ENCODE peak calls at places on chromosomes 4 and X, in six cellular contexts. P, U, K, L, Z and A are unnamed samples.

GRCh38 chrX:133435544-133436124 is 20.3 kb upstream of the GPC4 start:
- DNase-seq in P (no peak), L (no peak), U (no peak), K (no peak), Z (no peak), A (no peak)

GRCh38 chrX:39905475-39905889 is 192.3 kb downstream of the BCOR start:
- DNase-seq in L (peak; percentile 19), U (peak; percentile 30), K (no peak), Z (peak; percentile 27), P (no peak), A (no peak)

GRCh38 chr4:67014592-67014991 is 530.7 kb downstream of the CENPC start:
- DNase-seq in U (no peak), L (no peak), P (no peak), Z (no peak), K (no peak), A (no peak)

GRCh38 chr4:76059750-76060149 is 14.8 kb upstream of the ART3 start:
- DNase-seq in K (no peak), Z (no peak), P (no peak), U (no peak), L (peak; percentile 27), A (no peak)

GRCh38 chr4:14856076-14856926 is 146.0 kb upstream of the CPEB2 start:
- DNase-seq in U (peak; percentile 100), Z (no peak), K (peak; percentile 59), L (peak; percentile 100), P (peak; percentile 97), A (peak; percentile 85)

GRCh38 chr4:53307210-53307609 is 58.7 kb downstream of the SCFD2 start:
- DNase-seq in L (no peak), P (no peak), Z (no peak), U (no peak), K (no peak), A (no peak)

GRCh38 chrX:43349363-43349762 is 306.7 kb upstream of the MAOA start:
- DNase-seq in Z (peak; percentile 44), K (peak; percentile 14), P (no peak), L (peak; percentile 19), U (no peak), A (peak; percentile 8)

GRCh38 chrX:134948333-134949241 is 42.2 kb upstream of the SMIM10 start:
- DNase-seq in U (peak; percentile 87), L (peak; percentile 88), Z (no peak), P (no peak), K (no peak), A (no peak)

GRCh38 chrX:21811832-21812231 is 27.6 kb upstream of the MBTPS2 start:
- DNase-seq in U (no peak), Z (no peak), K (no peak), L (no peak), P (no peak), A (no peak)

GRCh38 chr4:3486556-3487270 is 23.6 kb downstream of the DOK7 start:
- DNase-seq in U (no peak), K (no peak), L (no peak), P (no peak), Z (no peak), A (no peak)

GRCh38 chr4:44678094-44679023 is at the start of gene GUF1:
- DNase-seq in Z (peak; percentile 89), U (peak; percentile 90), P (peak; percentile 75), L (peak; percentile 86), K (peak; percentile 89), A (peak; percentile 49)

GRCh38 chrX:138287200-138287865 is 424.2 kb downstream of the FGF13 start:
- DNase-seq in Z (no peak), L (no peak), P (no peak), K (no peak), U (no peak), A (no peak)

GRCh38 chr4:20984011-20984836 is 284.0 kb downstream of the PACRGL start:
- DNase-seq in K (no peak), U (no peak), P (no peak), Z (no peak), L (no peak), A (no peak)

GRCh38 chr4:80900908-80901307 is 129.6 kb upstream of the BMP3 start:
- DNase-seq in Z (no peak), U (no peak), P (no peak), L (no peak), K (no peak), A (no peak)

GRCh38 chr4:19831644-19832285 is 419.9 kb upstream of the SLIT2 start:
- DNase-seq in U (peak; percentile 71), L (peak; percentile 86), K (no peak), Z (no peak), P (no peak), A (no peak)

GRCh38 chrX:18617351-18617750 is 54.6 kb downstream of the RS1 start:
- DNase-seq in Z (peak; percentile 13), L (peak; percentile 76), U (peak; percentile 83), K (no peak), P (peak; percentile 10), A (no peak)

GRCh38 chrX:10939384-10939783 is 171.7 kb upstream of the HCCS start:
- DNase-seq in U (peak; percentile 37), K (no peak), L (peak; percentile 16), Z (no peak), P (no peak), A (no peak)

GRCh38 chr4:8009710-8010534 is 70.3 kb upstream of the AFAP1 start:
- DNase-seq in U (no peak), L (no peak), K (no peak), Z (no peak), P (no peak), A (no peak)

GRCh38 chrX:34147345-34147744 is 15.2 kb upstream of the FAM47A start:
- DNase-seq in P (no peak), K (no peak), U (no peak), L (no peak), Z (no peak), A (no peak)

GRCh38 chrX:69424161-69424560 is 80.0 kb upstream of the NALF2 start:
- DNase-seq in U (no peak), K (no peak), Z (no peak), L (peak; percentile 16), P (no peak), A (no peak)

GRCh38 chr4:150310159-150310895 is 232.1 kb downstream of the DCLK2 start:
- DNase-seq in U (peak; percentile 92), K (no peak), P (peak; percentile 30), L (peak; percentile 68), Z (no peak), A (no peak)

GRCh38 chr4:81982846-81983540 is 390.8 kb downstream of the HNRNPD start:
- DNase-seq in U (no peak), P (no peak), Z (no peak), L (no peak), K (no peak), A (no peak)

GRCh38 chr4:101037938-101038413 is 309.4 kb downstream of the PPP3CA start:
- DNase-seq in L (peak; percentile 13), U (peak; percentile 30), Z (no peak), K (no peak), P (no peak), A (no peak)

GRCh38 chr4:101037249-101037648 is 310.1 kb downstream of the PPP3CA start:
- DNase-seq in L (no peak), P (peak; percentile 17), U (peak; percentile 27), Z (no peak), K (no peak), A (no peak)

GRCh38 chr4:101031971-101032370 is 315.4 kb downstream of the PPP3CA start:
- DNase-seq in Z (no peak), P (no peak), L (no peak), U (no peak), K (no peak), A (no peak)

GRCh38 chr4:101035522-101035921 is 311.8 kb downstream of the PPP3CA start:
- DNase-seq in U (no peak), K (no peak), Z (no peak), P (no peak), L (no peak), A (no peak)

DNA sequence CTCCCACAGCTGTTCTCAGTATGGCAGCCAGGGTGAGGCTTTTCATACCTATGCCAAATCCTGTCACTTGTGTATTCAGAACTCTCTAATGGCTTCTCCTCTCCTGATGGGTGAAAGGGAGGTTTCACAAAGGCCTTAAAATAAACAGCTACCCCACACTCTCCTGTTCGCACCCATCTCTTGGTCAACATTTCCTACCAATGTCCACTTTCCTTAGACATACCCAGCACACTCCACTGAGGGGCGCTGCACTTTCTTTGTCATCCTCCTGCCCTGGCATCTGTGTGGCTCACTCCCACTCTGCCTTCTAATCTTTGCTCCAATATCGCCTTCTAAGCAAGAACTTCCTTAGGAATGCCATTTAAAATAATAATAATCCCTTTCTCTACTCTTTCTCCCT is 313.3 kb downstream of the PPP3CA start:
- DNase-seq in P (no peak), K (no peak), U (no peak), Z (no peak), L (no peak), A (no peak)
- TF ChIP-seq CTCF in P (no peak), K (no peak), U (no peak), Z (no peak), L (no peak), A (no peak)

GRCh38 chrX:20063716-20064351 is 52.9 kb downstream of the MAP7D2 start:
- DNase-seq in P (no peak), Z (no peak), L (peak; percentile 10), U (no peak), K (no peak), A (no peak)
- TF ChIP-seq CTCF in P (no peak), Z (no peak), L (no peak), U (peak; percentile 27), K (no peak), A (peak; percentile 15)

DNA sequence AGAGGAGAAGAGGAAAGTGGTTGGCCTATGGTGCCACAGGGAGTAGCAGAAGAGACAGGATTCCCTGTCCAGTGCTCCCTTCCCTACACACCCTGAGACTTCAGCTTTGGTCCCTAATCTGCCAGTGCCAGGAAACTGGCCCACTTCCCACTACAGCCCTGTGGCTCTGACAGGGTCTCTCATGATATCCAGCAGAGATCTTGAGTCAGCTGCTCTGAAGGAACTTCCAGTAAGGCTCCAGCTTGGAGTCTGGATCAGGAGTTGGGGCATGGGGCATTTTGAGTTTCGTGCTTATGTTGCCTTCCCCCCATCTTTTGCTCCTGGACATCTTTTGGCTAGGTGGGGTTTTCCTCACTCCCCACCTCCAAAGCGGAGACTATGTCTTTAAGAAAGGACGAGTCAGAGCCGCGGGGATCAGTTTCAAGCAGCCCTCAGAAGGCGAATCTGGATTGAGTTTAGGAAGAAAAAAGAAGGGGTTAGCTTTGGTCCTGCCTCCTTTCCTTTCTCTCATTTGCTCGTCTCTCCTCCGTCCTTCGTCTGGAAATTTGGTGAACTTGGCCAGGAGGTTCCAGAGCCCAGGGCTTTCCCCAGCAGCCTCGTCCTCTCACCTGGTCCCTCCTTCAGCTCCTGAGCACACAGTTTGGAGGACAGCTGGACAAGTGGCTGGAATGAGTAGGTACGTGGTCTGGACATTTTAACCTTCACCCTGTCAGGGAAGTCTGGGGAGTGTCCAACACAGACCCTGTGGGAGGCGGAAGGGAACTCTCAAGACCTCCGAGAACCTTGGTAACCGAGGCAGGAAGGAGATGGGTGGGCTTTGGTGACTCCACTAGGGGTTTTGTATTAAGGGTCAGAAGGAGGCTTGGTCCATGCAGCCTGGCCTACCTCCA is 104.4 kb downstream of the RTL5 start:
- DNase-seq in K (no peak), P (no peak), L (no peak), Z (no peak), U (no peak), A (no peak)
- TF ChIP-seq CTCF in K (no peak), P (no peak), L (no peak), Z (no peak), U (no peak), A (no peak)

GRCh38 chrX:151155234-151155633 is 21.1 kb upstream of the GPR50 start:
- DNase-seq in L (no peak), P (no peak), K (no peak), U (no peak), Z (no peak), A (no peak)

GRCh38 chrX:151151668-151152267 is 24.6 kb upstream of the GPR50 start:
- DNase-seq in Z (peak; percentile 20), L (peak; percentile 54), U (peak; percentile 28), K (peak; percentile 38), P (peak; percentile 10), A (peak; percentile 10)

GRCh38 chrX:151153086-151153485 is 23.3 kb upstream of the GPR50 start:
- DNase-seq in P (peak; percentile 4), L (peak; percentile 28), K (no peak), U (peak; percentile 37), Z (no peak), A (no peak)
- TF ChIP-seq CTCF in P (no peak), L (peak; percentile 28), K (no peak), U (peak; percentile 12), Z (no peak), A (no peak)